ENCODE peak calls at places on chromosome X, in ten cellular contexts. W is adrenal gland; O is stimulated activated CD4-positive, alpha-beta T cell treated with anti-CD3 and anti-CD28 coated beads, Interleukin-2, amount 100 ng/mL, for 24 hours; Y is endothelial cell; C is mucosa of descending colon; X is memory B cell; L is mesothelial cell of epicardium; I is astrocyte of the spinal cord; G is AG20443; K is activated T-helper 1 cell treated with Interleukin-2 at 50 U/mL for 16 hours. N is an unnamed sample.

GRCh38 chrX:31092476-31092875 is 20.6 kb upstream of the FTHL17 start:
- DNase-seq in X (no peak), I (no peak), C (no peak), O (no peak), G (no peak), L (no peak), Y (no peak), K (no peak), W (no peak), N (no peak)

GRCh38 chrX:19709812-19710518 is 177.4 kb downstream of the SH3KBP1 start:
- DNase-seq in G (peak), O (no peak), W (no peak), I (peak), Y (no peak), C (no peak), X (no peak), L (no peak), K (no peak), N (peak)

GRCh38 chrX:19017271-19017670 is 33.4 kb upstream of the PHKA2 start:
- DNase-seq in L (no peak), G (peak), C (no peak), I (no peak), O (no peak), X (no peak), Y (peak), W (no peak), K (no peak), N (peak)

GRCh38 chrX:67544281-67544680 is 460 bp downstream of the AR start:
- DNase-seq in C (no peak), I (peak), W (peak), O (no peak), L (no peak), G (peak), Y (peak), X (no peak), K (no peak), N (peak)

GRCh38 chrX:103533428-103534216 is 14.3 kb upstream of the RAB40A start:
- DNase-seq in C (peak), G (peak), X (peak), Y (peak), I (peak), W (peak), O (peak), L (peak), K (peak), N (peak)

GRCh38 chrX:132219343-132219768 is at the start of gene RAP2C:
- DNase-seq in O (peak), K (peak), W (peak), I (peak), X (peak), Y (peak), G (peak), C (peak), L (peak), N (peak)

GRCh38 chrX:119062750-119063374 is 9.9 kb upstream of the CT47C1 start:
- DNase-seq in X (no peak), I (peak), K (no peak), W (no peak), C (no peak), O (no peak), Y (no peak), G (no peak), L (no peak), N (no peak)

GRCh38 chrX:47366051-47366722 is 4.2 kb upstream of the ZNF157 start:
- DNase-seq in I (peak), W (peak), L (peak), Y (peak), K (peak), C (peak), O (peak), G (peak), X (peak), N (peak)

GRCh38 chrX:110410598-110410997 is 52.0 kb downstream of the RTL9 start:
- DNase-seq in K (no peak), Y (no peak), C (no peak), W (no peak), G (no peak), I (no peak), O (no peak), L (no peak), X (no peak), N (no peak)

GRCh38 chrX:1521459-1521956 is 15.5 kb downstream of the P2RY8 start:
- DNase-seq in O (peak), W (no peak), K (peak), Y (no peak), C (no peak), I (no peak), X (peak), L (no peak), G (no peak), N (no peak)

GRCh38 chrX:12223650-12224049 is 85.4 kb downstream of the FRMPD4 start:
- DNase-seq in K (no peak), G (no peak), X (no peak), W (no peak), Y (no peak), L (no peak), O (no peak), C (no peak), I (peak), N (peak)

GRCh38 chrX:19005909-19006308 is 22.0 kb upstream of the PHKA2 start:
- DNase-seq in Y (no peak), O (no peak), W (no peak), G (no peak), X (no peak), C (no peak), I (no peak), K (no peak), L (no peak), N (no peak)

GRCh38 chrX:154712781-154713391 is 38.0 kb downstream of the GAB3 start:
- DNase-seq in O (no peak), W (no peak), L (no peak), G (peak), K (no peak), Y (no peak), C (no peak), I (peak), X (no peak), N (peak)

GRCh38 chrX:11864171-11864570 is 106.1 kb downstream of the MSL3 start:
- DNase-seq in K (no peak), X (no peak), L (no peak), W (no peak), Y (no peak), C (no peak), I (no peak), O (no peak), G (no peak), N (no peak)

GRCh38 chrX:40543661-40544328 is 37.0 kb upstream of the ATP6AP2 start:
- DNase-seq in O (no peak), I (peak), W (no peak), G (peak), K (no peak), X (peak), Y (peak), C (no peak), L (no peak), N (peak)

GRCh38 chrX:40145001-40145631 is 47.4 kb upstream of the BCOR start:
- DNase-seq in L (no peak), W (no peak), O (no peak), G (peak), Y (no peak), K (no peak), I (no peak), X (no peak), C (peak), N (peak)

GRCh38 chrX:36160056-36160455 is 240.5 kb downstream of the CFAP47 start:
- DNase-seq in W (no peak), K (no peak), G (no peak), Y (no peak), X (no peak), O (no peak), L (no peak), C (no peak), I (no peak), N (no peak)

GRCh38 chrX:49060914-49061313 is 2.1 kb downstream of the CCDC120 start:
- DNase-seq in G (no peak), L (no peak), X (no peak), K (no peak), C (no peak), O (no peak), W (no peak), Y (no peak), I (no peak), N (no peak)

GRCh38 chrX:107571296-107571998 is 56.9 kb upstream of the PRPS1 start:
- DNase-seq in C (no peak), X (no peak), K (no peak), W (peak), O (no peak), L (no peak), I (peak), Y (no peak), G (peak), N (peak)

GRCh38 chrX:107823456-107823855 is 2.2 kb upstream of the MID2 start:
- DNase-seq in W (no peak), K (no peak), I (peak), O (no peak), X (no peak), L (no peak), G (peak), C (no peak), Y (no peak), N (peak)

GRCh38 chrX:4263005-4263404 is 549.6 kb upstream of the PRKX start:
- DNase-seq in O (no peak), L (no peak), Y (no peak), C (no peak), W (no peak), X (no peak), I (no peak), K (no peak), G (no peak), N (no peak)

GRCh38 chrX:136766785-136767103 is 14.0 kb downstream of the ARHGEF6 start:
- DNase-seq in C (no peak), X (no peak), Y (no peak), O (no peak), L (no peak), W (no peak), K (no peak), I (no peak), G (peak), N (peak)

GRCh38 chrX:13464599-13465275 is 104.7 kb upstream of the EGFL6 start:
- DNase-seq in O (no peak), G (no peak), L (no peak), C (no peak), I (no peak), W (no peak), Y (no peak), K (no peak), X (no peak), N (peak)

GRCh38 chrX:87525771-87526229 is 8.2 kb downstream of the KLHL4 start:
- DNase-seq in C (no peak), I (peak), G (no peak), X (no peak), L (no peak), K (no peak), W (no peak), O (no peak), Y (no peak), N (peak)

GRCh38 chrX:18809641-18810040 is 102.2 kb downstream of the PPEF1 start:
- DNase-seq in Y (no peak), W (no peak), X (no peak), I (no peak), L (no peak), K (no peak), G (no peak), C (no peak), O (no peak), N (no peak)

GRCh38 chrX:110746014-110746413 is 49.6 kb downstream of the CHRDL1 start:
- DNase-seq in Y (no peak), I (no peak), X (no peak), K (no peak), O (no peak), C (no peak), L (no peak), W (no peak), G (no peak), N (no peak)

GRCh38 chrX:2439613-2440012 is 61.2 kb downstream of the DHRSX start:
- DNase-seq in X (no peak), W (no peak), L (no peak), O (no peak), K (no peak), I (no peak), Y (no peak), G (no peak), C (no peak), N (no peak)

GRCh38 chrX:12360389-12360788 is 222.1 kb downstream of the FRMPD4 start:
- DNase-seq in O (no peak), K (no peak), Y (no peak), X (no peak), I (peak), C (no peak), W (no peak), L (no peak), G (peak), N (peak)

GRCh38 chrX:10099411-10099810 is 57.4 kb upstream of the CLCN4 start:
- DNase-seq in Y (no peak), G (no peak), C (no peak), X (no peak), I (no peak), W (no peak), O (no peak), K (no peak), L (no peak), N (no peak)

GRCh38 chrX:153727108-153727931 is 2.7 kb downstream of the ABCD1 start:
- DNase-seq in O (no peak), L (no peak), G (peak), C (peak), I (peak), K (no peak), X (no peak), Y (no peak), W (peak), N (no peak)

GRCh38 chrX:114152130-114152529 is 431.8 kb upstream of the HTR2C start:
- DNase-seq in G (peak), W (no peak), I (peak), O (no peak), K (no peak), Y (no peak), X (no peak), C (no peak), L (no peak), N (peak)

GRCh38 chrX:32530802-32531403 is 680.4 kb downstream of the DMD start:
- DNase-seq in Y (peak), W (peak), K (no peak), X (peak), O (no peak), G (peak), L (no peak), C (no peak), I (peak), N (peak)